ENCODE peak calls at places on chromosomes 7 and 10, in six cellular contexts. I is T-helper 2 cell, O is neuronal stem cell, R is GM10248, B is amniotic stem cell, P is 8988T. C is an unnamed sample.
A peak's percentile ranks its signal among the peaks of the same experiment; 100 is the strongest.

GRCh38 chr10:101329341-101330032 is 24.5 kb upstream of the BTRC start:
- DNase-seq in I (no peak), O (no peak), R (no peak), B (no peak), P (no peak), C (no peak)

GRCh38 chr7:108055541-108056135 is 52.7 kb upstream of the LAMB1 start:
- DNase-seq in I (no peak), O (no peak), R (no peak), B (no peak), P (no peak), C (no peak)

GRCh38 chr10:25547391-25547790 is 372.6 kb downstream of the GPR158 start:
- DNase-seq in I (no peak), O (peak; percentile 15), R (no peak), B (no peak), P (no peak), C (no peak)

GRCh38 chr10:69089638-69090599 is 2.0 kb downstream of the SRGN start:
- DNase-seq in I (peak; percentile 92), O (no peak), R (no peak), B (no peak), P (no peak), C (no peak)

GRCh38 chr10:31875608-31876007 is 53.0 kb downstream of the ARHGAP12 start:
- DNase-seq in I (no peak), O (no peak), R (no peak), B (no peak), P (no peak), C (no peak)

GRCh38 chr10:19592276-19592675 is 224.0 kb upstream of the PLXDC2 start:
- DNase-seq in I (no peak), O (no peak), R (no peak), B (no peak), P (peak; percentile 8), C (no peak)

GRCh38 chr10:71831646-71832552 is 19.2 kb downstream of the PSAP start:
- DNase-seq in I (no peak), O (no peak), R (no peak), B (no peak), P (peak; percentile 66), C (no peak)

GRCh38 chr10:5811387-5811821 is 1.8 kb downstream of the GDI2 start:
- DNase-seq in I (no peak), O (peak; percentile 61), R (no peak), B (peak; percentile 7), P (no peak), C (no peak)

GRCh38 chr7:45221266-45221665 is 63.7 kb downstream of the RAMP3 start:
- DNase-seq in I (no peak), O (no peak), R (no peak), B (no peak), P (no peak), C (no peak)

GRCh38 chr7:34249192-34249591 is 343.9 kb downstream of the BMPER start:
- DNase-seq in I (no peak), O (no peak), R (no peak), B (no peak), P (no peak), C (no peak)

GRCh38 chr10:123995082-123995460 is 98.3 kb downstream of the CHST15 start:
- DNase-seq in I (no peak), O (peak; percentile 24), R (peak; percentile 25), B (no peak), P (no peak), C (no peak)

GRCh38 chr7:151436446-151437162 is 3.3 kb downstream of the CRYGN start:
- DNase-seq in I (no peak), O (no peak), R (no peak), B (peak; percentile 21), P (no peak), C (no peak)

GRCh38 chr10:102419561-102420442 is 834 bp upstream of the FBXL15 start:
- DNase-seq in I (peak; percentile 48), O (peak; percentile 87), R (peak; percentile 80), B (no peak), P (peak; percentile 82), C (peak; percentile 55)

GRCh38 chr7:116679495-116679894 is 7.5 kb downstream of the MET start:
- DNase-seq in I (no peak), O (no peak), R (peak; percentile 24), B (no peak), P (no peak), C (no peak)

GRCh38 chr7:27180431-27181175 is 4.4 kb downstream of the HOXA11 start:
- DNase-seq in I (no peak), O (no peak), R (no peak), B (no peak), P (no peak), C (no peak)

GRCh38 chr10:6228010-6228511 is 25.3 kb downstream of the PFKFB3 start:
- DNase-seq in I (no peak), O (no peak), R (no peak), B (peak; percentile 59), P (no peak), C (no peak)

GRCh38 chr10:71821909-71822763 is 28.9 kb downstream of the PSAP start:
- DNase-seq in I (peak; percentile 15), O (no peak), R (no peak), B (no peak), P (no peak), C (peak; percentile 78)

C was measured in Jurkat, Clone E6-1.